ENCODE peak calls at places on chromosomes 7 and 10, in seven cellular contexts. I is A673, H is A549, F is hepatocyte, B is heart right ventricle, S is IMR-90, L is cardiac muscle cell. Y is an unnamed sample.
A peak's percentile ranks its signal among the peaks of the same experiment; 100 is the strongest.

GRCh38 chr7:130952477-130952876 is 218.5 kb upstream of the KLF14 start:
- DNase-seq in S (no peak), H (no peak), L (no peak), B (no peak), I (no peak), F (no peak), Y (no peak)

GRCh38 chr10:84537447-84537931 is 209.1 kb downstream of the CCSER2 start:
- DNase-seq in I (peak; percentile 76), B (peak; percentile 51), H (peak; percentile 57), F (peak; percentile 90), S (peak; percentile 59), L (peak; percentile 79), Y (peak; percentile 60)

GRCh38 chr7:73451780-73452398 is 18.3 kb downstream of the FZD9 start:
- DNase-seq in B (no peak), H (peak; percentile 65), F (peak; percentile 70), L (peak; percentile 77), I (peak; percentile 68), S (peak; percentile 74), Y (no peak)

GRCh38 chr7:157675427-157675930 is 338.7 kb downstream of the DNAJB6 start:
- DNase-seq in H (no peak), S (no peak), B (no peak), I (no peak), L (no peak), F (no peak), Y (no peak)

GRCh38 chr10:113563306-113564088 is 10.6 kb downstream of the HABP2 start:
- DNase-seq in H (peak; percentile 65), F (peak; percentile 89), B (peak; percentile 55), I (peak; percentile 85), L (peak; percentile 76), S (peak; percentile 54), Y (peak; percentile 42)

GRCh38 chr7:107816053-107816566 is 13.1 kb upstream of the SLC26A3 start:
- DNase-seq in F (no peak), H (no peak), B (no peak), L (peak; percentile 56), I (no peak), S (no peak), Y (no peak)

GRCh38 chr7:132475669-132476116 is 100.6 kb downstream of the PLXNA4 start:
- DNase-seq in F (no peak), L (no peak), H (no peak), B (no peak), I (peak; percentile 62), S (no peak), Y (no peak)

GRCh38 chr10:12780634-12781601 is 220.6 kb downstream of the CCDC3 start:
- DNase-seq in L (peak; percentile 48), F (no peak), I (peak; percentile 93), B (no peak), H (no peak), S (peak; percentile 20), Y (no peak)

GRCh38 chr7:130560972-130561371 is 69.1 kb downstream of the MEST start:
- DNase-seq in F (peak; percentile 20), H (peak; percentile 31), I (peak; percentile 26), S (peak; percentile 43), L (peak; percentile 62), B (no peak), Y (no peak)

DNA sequence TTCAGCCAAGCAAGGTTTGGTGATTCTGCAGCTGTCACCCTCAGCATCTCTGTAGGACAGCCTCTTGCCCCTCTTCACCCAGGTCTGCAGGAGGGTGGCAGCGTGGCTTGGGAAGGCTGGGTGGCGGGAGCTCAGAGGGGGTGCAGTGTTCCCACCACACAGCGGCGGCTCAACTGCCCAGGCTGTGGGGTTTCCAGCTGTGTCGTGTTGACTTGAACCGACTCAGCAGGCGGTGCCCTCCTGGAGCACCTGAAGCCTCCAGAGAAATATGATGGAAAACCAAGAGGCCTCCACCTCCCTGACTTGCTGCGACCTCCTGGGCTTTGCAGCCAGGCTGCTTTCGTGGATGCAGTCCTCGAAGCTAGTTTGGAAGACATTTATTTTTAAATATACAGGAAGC is 68.0 kb upstream of the KLF6 start:
- DNase-seq in L (no peak), F (no peak), B (no peak), I (no peak), H (no peak), S (no peak), Y (no peak)
- H3K4me3 ChIP-seq in L (no peak overlapping the region), F (no peak overlapping the region), B (no peak overlapping the region), I (no peak overlapping the region), H (peak overlapping the region; percentile 9), S (no peak overlapping the region), Y (no peak overlapping the region)

GRCh38 chr7:123725586-123726171 is 23.1 kb downstream of the WASL start:
- DNase-seq in L (no peak), S (no peak), F (no peak), H (no peak), B (no peak), I (peak; percentile 62), Y (no peak)

GRCh38 chr7:123724725-123725381 is 23.9 kb downstream of the WASL start:
- DNase-seq in F (no peak), H (no peak), S (no peak), I (no peak), L (peak; percentile 10), B (no peak), Y (no peak)

GRCh38 chr7:123729217-123729578 is 19.6 kb downstream of the WASL start:
- DNase-seq in L (no peak), H (no peak), I (no peak), B (no peak), F (no peak), S (no peak), Y (no peak)

GRCh38 chr7:123723913-123724312 is 24.9 kb downstream of the WASL start:
- DNase-seq in L (no peak), I (no peak), B (no peak), S (no peak), H (no peak), F (no peak), Y (no peak)

DNA sequence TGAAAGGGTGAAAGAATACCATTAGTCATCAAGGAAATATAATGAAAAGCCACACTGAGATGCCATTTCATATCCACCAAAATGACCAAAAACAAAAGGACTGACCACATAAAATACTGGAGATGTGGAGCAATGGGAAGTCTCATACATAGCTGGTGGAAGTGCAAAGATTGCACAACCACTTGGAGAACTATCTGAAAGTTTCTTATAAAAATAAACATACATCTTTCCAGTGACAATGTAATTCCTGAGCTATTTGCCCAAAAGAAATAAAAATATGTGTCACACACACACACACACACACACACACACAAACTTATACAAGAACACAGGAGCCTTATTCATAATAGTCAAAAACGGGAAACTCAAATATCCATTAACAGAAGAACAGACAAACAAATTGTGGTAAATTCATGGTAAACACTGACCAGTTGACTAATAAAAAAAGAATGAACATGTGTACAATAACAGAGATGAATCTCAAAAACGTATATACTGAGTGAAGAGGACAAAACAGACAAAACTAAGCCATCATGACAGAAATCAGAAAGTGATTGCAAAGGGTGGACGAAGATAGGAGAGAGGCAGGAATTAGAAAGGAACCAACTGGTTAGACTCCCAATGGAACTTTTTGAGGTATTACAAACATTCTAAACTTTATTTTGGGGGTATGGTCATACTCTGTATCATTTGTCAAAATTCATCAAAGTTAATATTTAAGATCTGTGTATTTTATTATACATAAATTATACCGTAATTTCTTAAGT is 21.5 kb downstream of the WASL start:
- DNase-seq in I (no peak), F (peak; percentile 12), B (no peak), H (peak; percentile 57), S (peak; percentile 90), L (peak; percentile 90), Y (no peak)
- H3K4me1 ChIP-seq in I (peaks cover 32% of the 10 kb centered on the region), F (peaks cover 43% of the 10 kb centered on the region), B (peaks cover 18% of the 10 kb centered on the region), H (peaks cover 62% of the 10 kb centered on the region), S (peaks cover 5% of the 10 kb centered on the region), L (peaks cover 22% of the 10 kb centered on the region), Y (peaks cover 22% of the 10 kb centered on the region)

GRCh38 chr7:91289633-91290260 is 25.5 kb downstream of the FZD1 start:
- DNase-seq in H (no peak), F (no peak), B (no peak), S (no peak), I (no peak), L (no peak), Y (no peak)

GRCh38 chr7:91285966-91286365 is 21.7 kb downstream of the FZD1 start:
- DNase-seq in L (no peak), F (no peak), H (no peak), B (no peak), S (peak; percentile 58), I (peak; percentile 42), Y (no peak)

GRCh38 chr7:91286432-91286831 is 22.2 kb downstream of the FZD1 start:
- DNase-seq in F (no peak), S (no peak), I (peak; percentile 49), L (no peak), B (no peak), H (no peak), Y (no peak)

GRCh38 chr7:91287685-91288084 is 23.5 kb downstream of the FZD1 start:
- DNase-seq in L (peak; percentile 18), B (no peak), F (no peak), H (no peak), I (peak; percentile 80), S (peak; percentile 4), Y (no peak)

GRCh38 chr7:91288208-91288824 is 24.1 kb downstream of the FZD1 start:
- DNase-seq in B (peak; percentile 35), H (peak; percentile 30), S (no peak), F (peak; percentile 68), L (peak; percentile 44), I (peak; percentile 71), Y (no peak)
- TF ChIP-seq CTCF in B (peak; percentile 60), H (peak; percentile 28), S (peak; percentile 8), F (peak; percentile 38), L (peak; percentile 57), I (peak; percentile 52), Y (no peak)

GRCh38 chr7:100157069-100157333 is 1.5 kb downstream of the TRAPPC14 start:
- DNase-seq in H (no peak), L (no peak), S (no peak), F (no peak), B (no peak), I (no peak), Y (no peak)

GRCh38 chr7:100159099-100159623 is 638 bp upstream of the TRAPPC14 start:
- DNase-seq in S (no peak), I (no peak), L (no peak), F (no peak), B (no peak), H (peak; percentile 41), Y (no peak)

GRCh38 chr7:100158229-100159098 is at the start of gene TRAPPC14:
- DNase-seq in F (peak; percentile 95), L (peak; percentile 94), I (peak; percentile 92), S (peak; percentile 70), B (peak; percentile 94), H (peak; percentile 81), Y (peak; percentile 90)

GRCh38 chr7:100156331-100157068 is 2.0 kb downstream of the TRAPPC14 start:
- DNase-seq in S (no peak), F (no peak), I (no peak), H (no peak), B (no peak), L (no peak), Y (no peak)

DNA sequence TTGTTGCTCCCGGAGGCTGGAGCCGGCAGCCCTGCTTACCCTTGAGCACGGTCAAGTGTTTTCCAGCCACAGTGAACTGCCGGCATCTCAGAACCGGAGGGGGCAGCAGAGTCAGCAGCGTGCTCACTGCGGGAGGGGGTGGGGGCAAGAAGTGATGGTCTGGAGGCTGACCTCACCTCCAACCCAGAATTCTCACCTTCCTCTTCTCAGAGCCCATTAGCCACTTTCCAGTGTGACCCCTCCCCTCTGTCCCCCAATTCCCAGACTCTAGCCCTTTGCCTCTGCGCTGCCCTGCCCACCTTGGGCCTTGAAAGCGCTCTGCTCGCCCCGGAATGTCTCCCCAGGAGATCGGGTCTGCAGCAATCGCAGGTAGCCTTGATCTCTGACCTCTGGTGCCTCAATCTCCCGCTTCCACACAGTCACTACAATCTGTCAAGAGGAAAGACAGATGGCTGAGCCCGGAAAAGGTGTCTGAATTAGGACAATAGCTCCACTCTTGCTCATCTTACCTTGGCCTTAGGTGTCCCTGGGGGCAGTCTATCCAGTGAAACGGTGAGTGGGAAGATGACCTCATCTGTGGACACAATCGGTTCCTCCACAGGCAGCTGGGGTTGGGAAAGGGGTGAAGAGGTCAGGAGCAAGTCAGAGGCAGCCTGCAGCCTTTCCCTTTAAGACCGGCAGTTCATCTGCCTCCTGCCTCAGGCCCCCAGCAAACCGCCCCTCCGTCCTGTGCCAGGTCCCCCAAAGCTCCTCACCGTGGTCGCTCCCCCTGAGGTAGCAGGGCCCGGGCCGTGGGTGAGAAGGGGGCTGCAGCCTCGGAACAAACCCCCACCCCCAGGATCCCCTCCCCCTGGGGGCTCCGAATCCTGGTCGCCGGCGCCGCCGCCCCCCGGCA is 942 bp downstream of the TRAPPC14 start:
- DNase-seq in S (peak; percentile 64), F (peak; percentile 72), I (no peak), H (peak; percentile 60), B (no peak), L (peak; percentile 61), Y (no peak)
- H3K4me3 ChIP-seq in S (peak overlapping the region; percentile 77), F (peak overlapping the region; percentile 96), I (peak overlapping the region; percentile 89), H (peak overlapping the region; percentile 90), B (peak overlapping the region; percentile 99), L (peak overlapping the region; percentile 91), Y (peak overlapping the region; percentile 90)